ENCODE peak calls at places on chromosomes 6 and 20, in ten cellular contexts. V, E, Y, M, B, K, G, T, F and O are unnamed samples.

GRCh38 chr6:168196385-168196860 is 117.4 kb upstream of the FRMD1 start:
- DNase-seq in G (no peak), K (peak), E (no peak), M (no peak), F (no peak), V (no peak), T (no peak), B (no peak), Y (no peak), O (peak)

GRCh38 chr20:25294459-25295385 is 46.8 kb downstream of the PYGB start:
- DNase-seq in G (peak), E (peak), M (peak), F (peak), B (peak), V (peak), K (peak), Y (peak), T (peak), O (peak)

GRCh38 chr6:108760158-108761050 is 87.8 kb upstream of the ARMC2 start:
- DNase-seq in G (no peak), M (peak), K (peak), Y (no peak), V (no peak), B (peak), T (no peak), F (no peak), E (no peak), O (peak)

GRCh38 chr6:35203680-35204079 is 10.1 kb upstream of the SCUBE3 start:
- DNase-seq in K (no peak), B (no peak), Y (no peak), E (no peak), T (no peak), M (no peak), V (no peak), G (no peak), F (no peak), O (no peak)

GRCh38 chr6:21665436-21666199 is 72.1 kb downstream of the SOX4 start:
- DNase-seq in B (no peak), M (no peak), E (peak), F (no peak), T (peak), Y (no peak), K (no peak), V (no peak), G (no peak), O (peak)

GRCh38 chr6:40341726-40342125 is 245.4 kb downstream of the LRFN2 start:
- DNase-seq in M (no peak), K (no peak), Y (no peak), B (no peak), F (no peak), T (no peak), V (no peak), G (no peak), E (no peak), O (no peak)

GRCh38 chr6:52622810-52623209 is 46.0 kb upstream of the TRAM2 start:
- DNase-seq in V (no peak), E (no peak), F (no peak), G (no peak), M (no peak), T (no peak), K (no peak), B (no peak), Y (no peak), O (no peak)

GRCh38 chr20:40332167-40332566 is 356.9 kb downstream of the MAFB start:
- DNase-seq in M (no peak), T (no peak), V (no peak), F (no peak), B (no peak), G (no peak), Y (no peak), K (peak), E (no peak), O (no peak)

GRCh38 chr20:61801065-61801360 is 264.7 kb downstream of the TAF4 start:
- DNase-seq in Y (no peak), M (no peak), F (no peak), T (no peak), E (no peak), V (no peak), B (no peak), G (no peak), K (no peak), O (no peak)

GRCh38 chr6:138182939-138183791 is 21.4 kb downstream of the ARFGEF3 start:
- DNase-seq in E (peak), V (no peak), B (no peak), F (no peak), Y (no peak), M (no peak), K (peak), G (no peak), T (no peak), O (peak)

GRCh38 chr6:29426654-29427053 is 11.9 kb downstream of the OR12D1 start:
- DNase-seq in B (no peak), E (no peak), F (no peak), M (peak), K (no peak), V (no peak), G (no peak), Y (no peak), T (no peak), O (no peak)

GRCh38 chr6:71238351-71238750 is 50.3 kb upstream of the OGFRL1 start:
- DNase-seq in M (peak), Y (no peak), B (peak), G (no peak), F (no peak), K (no peak), T (no peak), E (no peak), V (no peak), O (no peak)

GRCh38 chr20:44014807-44015732 is 100.4 kb downstream of the TOX2 start:
- DNase-seq in T (peak), M (no peak), B (no peak), G (no peak), F (no peak), K (no peak), E (no peak), V (no peak), Y (no peak), O (no peak)

GRCh38 chr6:123803862-123804681 is at the start of gene NKAIN2:
- DNase-seq in E (peak), B (no peak), V (no peak), T (peak), K (peak), M (peak), Y (no peak), F (no peak), G (no peak), O (peak)

GRCh38 chr6:43774776-43775583 is 5.0 kb downstream of the VEGFA start:
- DNase-seq in K (peak), Y (peak), E (peak), B (peak), F (peak), V (peak), G (peak), T (peak), M (peak), O (peak)

GRCh38 chr20:3239867-3240775 is 1.1 kb upstream of the SLC4A11 start:
- DNase-seq in F (no peak), V (no peak), T (peak), Y (peak), M (no peak), K (no peak), E (peak), B (no peak), G (no peak), O (peak)

GRCh38 chr20:41011551-41012067 is 17.0 kb upstream of the TOP1 start:
- DNase-seq in B (no peak), F (peak), V (no peak), T (no peak), K (no peak), G (no peak), E (no peak), Y (peak), M (no peak), O (no peak)

GRCh38 chr6:15431762-15432495 is 186.1 kb downstream of the JARID2 start:
- DNase-seq in M (peak), B (peak), E (no peak), F (no peak), Y (no peak), V (no peak), K (no peak), G (no peak), T (no peak), O (no peak)

GRCh38 chr20:62326559-62326958 is 23.8 kb downstream of the ADRM1 start:
- DNase-seq in Y (no peak), E (no peak), K (no peak), M (no peak), G (no peak), F (no peak), B (no peak), T (no peak), V (no peak), O (no peak)

GRCh38 chr20:37309290-37309689 is 19.8 kb downstream of the MANBAL start:
- DNase-seq in F (no peak), T (no peak), V (no peak), G (no peak), K (no peak), M (no peak), B (no peak), Y (no peak), E (no peak), O (no peak)